ENCODE peak calls at places on chromosome 17, in five cellular contexts. M is heart right ventricle; A is tibial nerve; G is tibial artery; I is CD8-positive, alpha-beta T cell. L is an unnamed sample.
A peak's percentile ranks its signal among the peaks of the same experiment; 100 is the strongest.

GRCh38 chr17:77859411-77859810 is 99.1 kb upstream of the TNRC6C start:
- DNase-seq in M (peak; percentile 4), A (no peak), G (peak; percentile 61), I (no peak), L (no peak)

GRCh38 chr17:41547921-41548843 is 20.1 kb upstream of the KRT19 start:
- DNase-seq in M (peak; percentile 37), A (no peak), G (peak; percentile 94), I (no peak), L (no peak)

GRCh38 chr17:65261682-65262636 is 124.8 kb downstream of the RGS9 start:
- DNase-seq in M (no peak), A (no peak), G (no peak), I (no peak), L (no peak)

GRCh38 chr17:177155-177554 is 4.3 kb downstream of the DOC2B start:
- DNase-seq in M (no peak), A (no peak), G (no peak), I (no peak), L (no peak)

GRCh38 chr17:7854851-7855642 is at the start of gene TMEM88:
- DNase-seq in M (peak; percentile 57), A (no peak), G (no peak), I (peak; percentile 51), L (no peak)

GRCh38 chr17:74512624-74513084 is 18.6 kb downstream of the CD300LB start:
- DNase-seq in M (no peak), A (no peak), G (no peak), I (no peak), L (no peak)

GRCh38 chr17:64406321-64407200 is 15.9 kb upstream of the PECAM1 start:
- DNase-seq in M (no peak), A (no peak), G (peak; percentile 46), I (peak; percentile 32), L (peak; percentile 29)

GRCh38 chr17:10013360-10014112 is 108.5 kb upstream of the RCVRN start:
- DNase-seq in M (no peak), A (no peak), G (peak; percentile 54), I (no peak), L (no peak)

GRCh38 chr17:3943240-3943891 is 20.9 kb downstream of the ATP2A3 start:
- DNase-seq in M (no peak), A (no peak), G (no peak), I (no peak), L (no peak)

GRCh38 chr17:43908111-43908721 is 880 bp upstream of the MPP2 start:
- DNase-seq in M (peak; percentile 67), A (peak; percentile 72), G (peak; percentile 92), I (peak; percentile 61), L (peak; percentile 57)

GRCh38 chr17:79864617-79865250 is 25.5 kb upstream of the CBX4 start:
- DNase-seq in M (no peak), A (no peak), G (no peak), I (no peak), L (no peak)

GRCh38 chr17:57557363-57557762 is 187.7 kb downstream of the CCDC182 start:
- DNase-seq in M (no peak), A (no peak), G (no peak), I (no peak), L (no peak)

GRCh38 chr17:29384901-29385300 is 5.3 kb upstream of the TAOK1 start:
- DNase-seq in M (no peak), A (no peak), G (no peak), I (no peak), L (no peak)

GRCh38 chr17:40596261-40596919 is 31.1 kb upstream of the CCR7 start:
- DNase-seq in M (no peak), A (no peak), G (no peak), I (peak; percentile 45), L (peak; percentile 77)

GRCh38 chr17:65049085-65049756 is 7.3 kb downstream of the GNA13 start:
- DNase-seq in M (no peak), A (no peak), G (no peak), I (no peak), L (peak; percentile 54)

GRCh38 chr17:81694810-81695209 is 8.4 kb upstream of the MRPL12 start:
- DNase-seq in M (no peak), A (no peak), G (no peak), I (no peak), L (no peak)

GRCh38 chr17:81691608-81692007 is 7.8 kb downstream of the HGS start:
- DNase-seq in M (no peak), A (no peak), G (no peak), I (no peak), L (no peak)

GRCh38 chr17:81691196-81691595 is 7.4 kb downstream of the HGS start:
- DNase-seq in M (no peak), A (no peak), G (no peak), I (no peak), L (no peak)

GRCh38 chr17:81695801-81696200 is 7.4 kb upstream of the MRPL12 start:
- DNase-seq in M (no peak), A (no peak), G (no peak), I (no peak), L (no peak)

GRCh38 chr17:81693491-81694360 is 9.4 kb upstream of the MRPL12 start:
- DNase-seq in M (no peak), A (no peak), G (no peak), I (no peak), L (no peak)
- H3K36me3 ChIP-seq in M (peaks cover 38% of the 10 kb centered on the region), A (peaks cover 38% of the 10 kb centered on the region), G (peaks cover 100% of the 10 kb centered on the region), I (peaks cover 62% of the 10 kb centered on the region), L (peaks cover 76% of the 10 kb centered on the region)

DNA sequence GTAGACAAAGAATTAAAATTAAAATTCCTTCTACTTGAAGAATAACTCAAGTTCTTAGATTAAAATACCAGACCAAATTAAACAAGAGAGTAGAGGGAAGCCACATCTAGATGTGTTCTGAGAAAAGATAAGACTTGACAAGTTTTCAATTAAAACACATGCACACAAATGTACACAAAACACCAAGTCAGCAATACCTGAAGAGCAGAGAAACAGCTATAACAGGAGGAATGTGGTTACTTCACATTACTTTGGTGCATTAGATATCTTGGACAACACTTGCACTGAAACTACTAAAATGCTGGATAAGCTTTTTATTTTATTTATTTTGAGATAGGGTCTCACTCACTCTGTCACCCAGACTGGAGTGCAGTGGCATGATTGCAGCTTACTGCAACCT is 113.9 kb downstream of the MAP2K4 start:
- DNase-seq in M (no peak), A (no peak), G (no peak), I (no peak), L (no peak)
- H3K36me3 ChIP-seq in M (peaks cover 13% of the 10 kb centered on the region), A (no peaks in the 10 kb centered on the region), G (peaks cover 27% of the 10 kb centered on the region), I (peaks cover 14% of the 10 kb centered on the region), L (peaks cover 29% of the 10 kb centered on the region)

GRCh38 chr17:6448473-6448872 is 4.2 kb downstream of the PIMREG start:
- DNase-seq in M (no peak), A (no peak), G (no peak), I (no peak), L (no peak)
- H3K36me3 ChIP-seq in M (no peaks in the 10 kb centered on the region), A (no peaks in the 10 kb centered on the region), G (no peaks in the 10 kb centered on the region), I (no peaks in the 10 kb centered on the region), L (no peaks in the 10 kb centered on the region)

GRCh38 chr17:32211671-32212070 is 54.0 kb upstream of the RHBDL3 start:
- DNase-seq in M (no peak), A (no peak), G (no peak), I (no peak), L (no peak)

GRCh38 chr17:32208436-32208835 is 57.2 kb upstream of the RHBDL3 start:
- DNase-seq in M (no peak), A (no peak), G (no peak), I (no peak), L (no peak)

DNA sequence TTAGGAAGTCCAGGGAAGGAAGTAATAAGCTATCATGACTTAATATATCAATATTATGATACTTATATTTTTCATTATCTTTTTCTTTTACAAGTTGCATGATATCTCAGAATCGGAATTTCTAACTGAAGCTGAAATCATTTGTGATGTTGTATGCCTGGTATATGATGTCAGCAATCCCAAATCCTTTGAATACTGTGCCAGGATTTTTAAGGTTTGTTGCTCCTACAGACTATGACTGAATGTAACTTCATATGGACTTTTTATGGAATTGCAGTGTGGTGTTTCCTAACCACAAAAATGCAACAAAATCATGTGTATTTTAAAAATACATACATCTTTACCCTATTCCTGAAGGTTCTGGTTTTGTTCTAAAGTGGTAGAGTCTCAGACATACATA is 58.8 kb upstream of the RHBDL3 start:
- DNase-seq in M (no peak), A (no peak), G (no peak), I (no peak), L (no peak)
- H3K36me3 ChIP-seq in M (peaks cover 37% of the 10 kb centered on the region), A (no peaks in the 10 kb centered on the region), G (peaks cover 66% of the 10 kb centered on the region), I (peaks cover 6% of the 10 kb centered on the region), L (peaks cover 54% of the 10 kb centered on the region)

L was measured in CD4-positive, CD25-positive, alpha-beta regulatory T cell.